ENCODE peak calls at places on chromosome 20, in nine cellular contexts. One of them, this sample, is unnamed.

GRCh38 chr20:12315652-12316051 is 398.0 kb downstream of the BTBD3 start:
- DNase-seq in glutamatergic neuron: no peak
- DNase-seq in cardiac fibroblast: no peak
- DNase-seq in WTC11: no peak
- DNase-seq in CD4-positive, alpha-beta T cell: no peak
- DNase-seq in dorsolateral prefrontal cortex: no peak
- DNase-seq in mammary epithelial cell: no peak
- DNase-seq in ovary: no peak
- DNase-seq in GM10248: no peak
- DNase-seq in this sample: no peak

GRCh38 chr20:42097741-42098140 is 479.6 kb upstream of the CHD6 start:
- DNase-seq in dorsolateral prefrontal cortex: no peak
- DNase-seq in cardiac fibroblast: no peak
- DNase-seq in mammary epithelial cell: no peak
- DNase-seq in CD4-positive, alpha-beta T cell: no peak
- DNase-seq in GM10248: no peak
- DNase-seq in ovary: no peak
- DNase-seq in WTC11: no peak
- DNase-seq in glutamatergic neuron: no peak
- DNase-seq in this sample: no peak

GRCh38 chr20:25220021-25220730 is 24.7 kb downstream of the ENTPD6 start:
- DNase-seq in mammary epithelial cell: no peak
- DNase-seq in glutamatergic neuron: no peak
- DNase-seq in cardiac fibroblast: no peak
- DNase-seq in dorsolateral prefrontal cortex: no peak
- DNase-seq in CD4-positive, alpha-beta T cell: no peak
- DNase-seq in ovary: no peak
- DNase-seq in WTC11: peak; percentile 42
- DNase-seq in GM10248: no peak
- DNase-seq in this sample: no peak

GRCh38 chr20:41537865-41538264 is 80.3 kb downstream of the CHD6 start:
- DNase-seq in ovary: no peak
- DNase-seq in glutamatergic neuron: no peak
- DNase-seq in WTC11: no peak
- DNase-seq in cardiac fibroblast: no peak
- DNase-seq in mammary epithelial cell: no peak
- DNase-seq in GM10248: no peak
- DNase-seq in CD4-positive, alpha-beta T cell: no peak
- DNase-seq in dorsolateral prefrontal cortex: no peak
- DNase-seq in this sample: no peak

GRCh38 chr20:42082611-42083010 is 464.4 kb upstream of the CHD6 start:
- DNase-seq in cardiac fibroblast: peak; percentile 43
- DNase-seq in glutamatergic neuron: no peak
- DNase-seq in ovary: no peak
- DNase-seq in GM10248: no peak
- DNase-seq in mammary epithelial cell: no peak
- DNase-seq in dorsolateral prefrontal cortex: no peak
- DNase-seq in WTC11: no peak
- DNase-seq in CD4-positive, alpha-beta T cell: no peak
- DNase-seq in this sample: peak; percentile 1

GRCh38 chr20:61949363-61949713 is 116.3 kb downstream of the TAF4 start:
- DNase-seq in cardiac fibroblast: no peak
- DNase-seq in CD4-positive, alpha-beta T cell: no peak
- DNase-seq in WTC11: peak; percentile 6
- DNase-seq in ovary: no peak
- DNase-seq in GM10248: no peak
- DNase-seq in mammary epithelial cell: no peak
- DNase-seq in dorsolateral prefrontal cortex: peak; percentile 21
- DNase-seq in glutamatergic neuron: no peak
- DNase-seq in this sample: no peak

GRCh38 chr20:35368616-35369423 is 43.0 kb downstream of the UQCC1 start:
- DNase-seq in dorsolateral prefrontal cortex: peak; percentile 33
- DNase-seq in ovary: no peak
- DNase-seq in GM10248: no peak
- DNase-seq in mammary epithelial cell: no peak
- DNase-seq in cardiac fibroblast: no peak
- DNase-seq in CD4-positive, alpha-beta T cell: no peak
- DNase-seq in WTC11: peak; percentile 14
- DNase-seq in glutamatergic neuron: no peak
- DNase-seq in this sample: no peak

GRCh38 chr20:62828051-62828450 is 11.2 kb downstream of the COL9A3 start:
- DNase-seq in dorsolateral prefrontal cortex: no peak
- DNase-seq in mammary epithelial cell: no peak
- DNase-seq in GM10248: no peak
- DNase-seq in glutamatergic neuron: no peak
- DNase-seq in ovary: no peak
- DNase-seq in cardiac fibroblast: no peak
- DNase-seq in WTC11: no peak
- DNase-seq in CD4-positive, alpha-beta T cell: no peak
- DNase-seq in this sample: no peak

GRCh38 chr20:53515749-53516148 is 77.9 kb downstream of the ZNF217 start:
- DNase-seq in cardiac fibroblast: no peak
- DNase-seq in GM10248: no peak
- DNase-seq in WTC11: no peak
- DNase-seq in CD4-positive, alpha-beta T cell: no peak
- DNase-seq in glutamatergic neuron: no peak
- DNase-seq in ovary: no peak
- DNase-seq in mammary epithelial cell: no peak
- DNase-seq in dorsolateral prefrontal cortex: no peak
- DNase-seq in this sample: no peak

GRCh38 chr20:41533537-41534136 is 84.5 kb downstream of the CHD6 start:
- DNase-seq in cardiac fibroblast: no peak
- DNase-seq in ovary: no peak
- DNase-seq in glutamatergic neuron: no peak
- DNase-seq in mammary epithelial cell: no peak
- DNase-seq in WTC11: no peak
- DNase-seq in GM10248: no peak
- DNase-seq in dorsolateral prefrontal cortex: no peak
- DNase-seq in CD4-positive, alpha-beta T cell: no peak
- DNase-seq in this sample: no peak

GRCh38 chr20:62616728-62617621 is 25.3 kb upstream of the SLCO4A1 start:
- DNase-seq in dorsolateral prefrontal cortex: peak; percentile 55
- DNase-seq in WTC11: peak; percentile 81
- DNase-seq in mammary epithelial cell: peak; percentile 26
- DNase-seq in GM10248: peak; percentile 90
- DNase-seq in ovary: peak; percentile 83
- DNase-seq in CD4-positive, alpha-beta T cell: peak; percentile 60
- DNase-seq in glutamatergic neuron: peak; percentile 89
- DNase-seq in cardiac fibroblast: peak; percentile 64
- DNase-seq in this sample: peak; percentile 31

GRCh38 chr20:37911838-37912273 is 8.9 kb downstream of the VSTM2L start:
- DNase-seq in dorsolateral prefrontal cortex: peak; percentile 29
- DNase-seq in glutamatergic neuron: peak; percentile 64
- DNase-seq in cardiac fibroblast: peak; percentile 40
- DNase-seq in mammary epithelial cell: peak; percentile 56
- DNase-seq in WTC11: peak; percentile 70
- DNase-seq in CD4-positive, alpha-beta T cell: no peak
- DNase-seq in GM10248: peak; percentile 50
- DNase-seq in ovary: no peak
- DNase-seq in this sample: no peak

DNA sequence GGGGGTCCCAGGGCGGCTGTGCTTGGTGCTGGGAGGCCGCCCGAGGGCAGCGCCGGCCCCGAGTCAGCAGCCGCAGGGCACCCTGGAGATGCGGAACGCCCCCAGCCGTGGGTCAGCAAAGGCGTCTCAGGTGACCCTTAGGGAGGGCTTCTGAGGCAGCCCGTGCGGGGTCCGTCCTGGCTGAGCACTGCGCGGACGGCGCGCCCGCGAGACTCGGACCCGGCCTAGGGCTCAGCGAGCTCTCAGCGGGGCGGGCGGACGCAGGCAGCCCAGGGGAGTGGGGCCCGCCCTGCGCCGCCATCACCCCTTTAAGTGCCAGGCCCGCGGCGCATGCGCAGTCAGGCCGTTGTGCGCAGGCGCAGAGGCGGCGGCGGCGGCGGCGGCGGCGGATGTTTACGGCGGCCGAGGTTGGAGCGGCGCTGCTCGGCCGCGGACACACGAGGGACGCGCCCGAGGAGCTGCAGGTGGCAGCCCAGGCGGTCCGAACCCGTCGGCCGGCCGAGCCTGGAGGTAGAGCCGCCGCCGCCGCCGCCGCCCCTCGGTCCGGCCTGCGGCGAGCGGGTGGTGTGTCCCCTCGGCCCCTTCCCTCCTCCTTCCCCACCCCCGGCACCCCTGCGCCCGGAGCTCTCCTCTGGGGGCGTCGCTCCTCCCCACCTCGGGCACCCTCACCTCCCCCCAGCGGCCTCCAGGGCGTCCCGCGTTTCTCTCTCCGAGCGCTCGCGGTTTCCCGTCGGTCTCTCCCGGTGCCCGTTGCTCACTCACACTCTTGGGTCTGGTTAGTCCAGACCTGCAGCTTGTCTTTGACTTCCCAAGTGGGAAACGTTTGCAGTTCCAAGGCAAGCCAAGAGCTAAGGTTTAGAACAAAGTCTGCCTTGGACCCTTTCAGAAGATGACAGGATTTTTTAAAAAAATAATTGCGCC is at the start of gene PCMTD2:
- DNase-seq in ovary: peak; percentile 92
- DNase-seq in CD4-positive, alpha-beta T cell: peak; percentile 85
- DNase-seq in glutamatergic neuron: peak; percentile 89
- DNase-seq in dorsolateral prefrontal cortex: no peak
- DNase-seq in cardiac fibroblast: peak; percentile 84
- DNase-seq in WTC11: peak; percentile 84
- DNase-seq in mammary epithelial cell: peak; percentile 82
- DNase-seq in GM10248: peak; percentile 97
- DNase-seq in this sample: peak; percentile 50
- TF ChIP-seq CTCF in ovary: no peak
- TF ChIP-seq CTCF in CD4-positive, alpha-beta T cell: no peak
- TF ChIP-seq CTCF in glutamatergic neuron: no peak
- TF ChIP-seq CTCF in dorsolateral prefrontal cortex: no peak
- TF ChIP-seq CTCF in cardiac fibroblast: no peak
- TF ChIP-seq CTCF in WTC11: no peak
- TF ChIP-seq CTCF in mammary epithelial cell: no peak
- TF ChIP-seq CTCF in GM10248: no peak
- TF ChIP-seq CTCF in this sample: peak; percentile 22

DNA sequence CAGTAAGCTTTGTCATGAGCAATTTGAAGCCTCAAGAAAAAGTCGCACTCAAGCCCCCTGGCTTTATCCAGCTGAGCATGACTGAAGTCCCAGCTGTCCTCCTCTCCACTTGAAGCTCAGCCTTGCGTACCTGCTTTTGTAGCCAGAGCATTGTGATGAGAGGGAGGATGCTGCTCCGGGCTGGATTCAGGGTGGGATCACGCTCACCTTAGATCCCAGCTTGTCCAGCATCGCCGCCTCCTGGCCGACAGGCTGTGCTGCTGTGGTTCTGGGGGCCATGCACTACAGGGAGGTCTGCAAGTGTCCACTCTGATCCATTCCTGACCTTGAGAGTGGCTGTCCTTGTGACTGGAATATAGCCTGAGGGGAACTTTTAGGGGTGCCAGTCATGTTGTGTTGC is 495.6 kb downstream of the CDH26 start:
- DNase-seq in CD4-positive, alpha-beta T cell: no peak
- DNase-seq in GM10248: no peak
- DNase-seq in dorsolateral prefrontal cortex: no peak
- DNase-seq in mammary epithelial cell: no peak
- DNase-seq in ovary: no peak
- DNase-seq in glutamatergic neuron: peak; percentile 36
- DNase-seq in cardiac fibroblast: no peak
- DNase-seq in WTC11: peak; percentile 65
- DNase-seq in this sample: no peak
- TF ChIP-seq CTCF in CD4-positive, alpha-beta T cell: no peak
- TF ChIP-seq CTCF in GM10248: no peak
- TF ChIP-seq CTCF in dorsolateral prefrontal cortex: no peak
- TF ChIP-seq CTCF in mammary epithelial cell: no peak
- TF ChIP-seq CTCF in ovary: no peak
- TF ChIP-seq CTCF in glutamatergic neuron: no peak
- TF ChIP-seq CTCF in cardiac fibroblast: no peak
- TF ChIP-seq CTCF in WTC11: no peak
- TF ChIP-seq CTCF in this sample: no peak

DNA sequence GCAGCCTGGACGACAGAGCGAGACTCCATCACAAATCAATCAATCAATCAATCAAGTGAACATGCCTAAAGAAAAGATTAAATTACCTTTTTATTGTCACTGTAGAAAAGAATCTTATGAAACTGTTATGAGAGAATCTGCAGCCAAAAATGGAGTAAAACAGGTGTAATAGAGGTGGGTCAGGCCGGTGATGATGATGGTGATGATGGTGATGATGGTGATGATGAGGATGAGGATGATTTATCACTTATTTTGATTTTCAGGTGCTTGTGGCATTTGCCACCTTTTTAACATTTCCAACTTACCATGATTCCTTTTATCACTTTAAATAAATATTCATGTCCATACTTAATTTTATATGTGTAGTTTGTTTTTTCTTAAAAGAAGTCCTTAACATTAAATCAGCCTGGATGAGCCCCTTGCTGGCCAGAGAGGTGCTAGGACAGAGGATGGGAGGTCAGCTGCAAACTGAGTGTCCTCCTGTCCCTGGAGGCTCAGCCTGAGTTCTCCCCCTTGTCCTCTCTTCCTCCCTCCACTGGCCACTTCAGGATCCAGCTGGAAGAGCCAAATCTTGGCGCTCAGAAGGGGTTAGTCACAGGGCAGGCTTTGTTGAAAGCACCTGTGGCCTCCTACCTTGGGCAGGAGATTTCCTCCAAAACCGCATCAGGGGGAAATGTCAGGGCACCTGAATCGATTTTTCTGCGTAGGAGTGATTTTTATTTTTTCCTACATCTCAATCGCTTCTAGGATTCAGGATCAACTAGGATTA is 32.7 kb downstream of the SLC2A10 start:
- DNase-seq in GM10248: no peak
- DNase-seq in mammary epithelial cell: peak; percentile 37
- DNase-seq in glutamatergic neuron: no peak
- DNase-seq in WTC11: no peak
- DNase-seq in ovary: no peak
- DNase-seq in CD4-positive, alpha-beta T cell: no peak
- DNase-seq in dorsolateral prefrontal cortex: no peak
- DNase-seq in cardiac fibroblast: no peak
- DNase-seq in this sample: no peak
- TF ChIP-seq CTCF in GM10248: no peak
- TF ChIP-seq CTCF in mammary epithelial cell: no peak
- TF ChIP-seq CTCF in glutamatergic neuron: no peak
- TF ChIP-seq CTCF in WTC11: no peak
- TF ChIP-seq CTCF in ovary: no peak
- TF ChIP-seq CTCF in CD4-positive, alpha-beta T cell: no peak
- TF ChIP-seq CTCF in dorsolateral prefrontal cortex: no peak
- TF ChIP-seq CTCF in cardiac fibroblast: no peak
- TF ChIP-seq CTCF in this sample: no peak

DNA sequence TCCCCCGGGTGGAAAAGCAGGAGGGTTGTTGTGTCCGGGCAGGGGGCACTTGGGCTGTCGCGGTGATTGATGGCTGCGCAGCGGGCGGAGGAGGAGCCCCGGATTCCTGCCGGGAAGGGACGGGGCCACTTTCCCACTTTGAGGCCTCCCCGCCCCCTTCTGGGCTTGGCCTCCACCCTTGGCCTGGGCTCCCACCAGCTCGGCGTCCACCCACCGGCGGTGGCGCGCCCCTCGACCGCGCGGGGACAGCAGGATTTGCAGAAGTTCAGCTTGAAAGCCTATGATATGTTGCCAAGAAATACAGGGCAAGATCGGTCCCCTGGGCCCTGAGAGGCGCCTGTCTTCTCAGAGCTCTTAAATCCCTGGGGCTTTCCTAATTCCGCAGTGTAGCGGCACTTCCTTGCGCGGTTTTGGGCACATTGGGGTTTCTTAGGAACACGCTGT is 852 bp downstream of the RIN2 start:
- DNase-seq in GM10248: no peak
- DNase-seq in cardiac fibroblast: peak; percentile 71
- DNase-seq in WTC11: peak; percentile 69
- DNase-seq in mammary epithelial cell: peak; percentile 21
- DNase-seq in glutamatergic neuron: peak; percentile 84
- DNase-seq in dorsolateral prefrontal cortex: peak; percentile 43
- DNase-seq in ovary: peak; percentile 69
- DNase-seq in CD4-positive, alpha-beta T cell: no peak
- DNase-seq in this sample: no peak
- TF ChIP-seq CTCF in GM10248: no peak
- TF ChIP-seq CTCF in cardiac fibroblast: no peak
- TF ChIP-seq CTCF in WTC11: no peak
- TF ChIP-seq CTCF in mammary epithelial cell: no peak
- TF ChIP-seq CTCF in glutamatergic neuron: no peak
- TF ChIP-seq CTCF in dorsolateral prefrontal cortex: no peak
- TF ChIP-seq CTCF in ovary: no peak
- TF ChIP-seq CTCF in CD4-positive, alpha-beta T cell: no peak
- TF ChIP-seq CTCF in this sample: no peak